ENCODE peak calls at places on chromosomes 11 and 22, in seven cellular contexts. B is sigmoid colon, Q is nephron progenitor cell, L is lower leg skin, N is right lobe of liver, J is heart left ventricle, H is HFF-Myc. S is an unnamed sample.

GRCh38 chr11:8757047-8757446 is 74.5 kb downstream of the RPL27A start:
- DNase-seq in Q (no peak), J (no peak), N (no peak), H (no peak), B (peak; percentile 22), L (no peak), S (no peak)

GRCh38 chr22:20881869-20882815 is 23.3 kb downstream of the SNAP29 start:
- DNase-seq in H (no peak), B (no peak), L (no peak), Q (no peak), N (no peak), J (no peak), S (no peak)

GRCh38 chr11:31325162-31325561 is 44.4 kb downstream of the DCDC1 start:
- DNase-seq in N (no peak), L (no peak), H (peak; percentile 6), J (no peak), Q (no peak), B (no peak), S (peak; percentile 1)

GRCh38 chr11:61116426-61117214 is 14.3 kb downstream of the CD5 start:
- DNase-seq in L (no peak), N (no peak), J (no peak), Q (no peak), B (no peak), H (no peak), S (no peak)

GRCh38 chr22:24208012-24208749 is 26.9 kb downstream of the SUSD2 start:
- DNase-seq in H (peak; percentile 48), N (no peak), L (peak; percentile 84), B (peak; percentile 86), Q (no peak), J (peak; percentile 68), S (peak; percentile 96)

GRCh38 chr11:1307163-1307870 is 2.1 kb downstream of the TOLLIP start:
- DNase-seq in N (peak; percentile 48), Q (no peak), H (no peak), B (no peak), L (no peak), J (no peak), S (no peak)

GRCh38 chr11:93166867-93167266 is 30.9 kb downstream of the SLC36A4 start:
- DNase-seq in B (no peak), N (no peak), H (no peak), J (no peak), Q (no peak), L (no peak), S (no peak)

GRCh38 chr11:82960000-82960778 is 58.7 kb downstream of the DDIAS start:
- DNase-seq in N (no peak), H (no peak), Q (no peak), B (no peak), L (no peak), J (no peak), S (no peak)

GRCh38 chr22:42229455-42230149 is 40.9 kb downstream of the TCF20 start:
- DNase-seq in J (no peak), Q (no peak), B (peak; percentile 67), L (no peak), N (no peak), H (peak; percentile 14), S (peak; percentile 66)

GRCh38 chr11:80783561-80783960 is 1342.7 kb upstream of the TENM4 start:
- DNase-seq in H (no peak), B (no peak), L (no peak), N (no peak), Q (no peak), J (no peak), S (no peak)

GRCh38 chr11:3735827-3736226 is 61.5 kb downstream of the NUP98 start:
- DNase-seq in H (peak; percentile 2), B (no peak), J (no peak), L (no peak), N (no peak), Q (no peak), S (no peak)

GRCh38 chr11:100863080-100863581 is 176.0 kb downstream of the ARHGAP42 start:
- DNase-seq in B (no peak), Q (no peak), H (peak; percentile 86), J (peak; percentile 59), N (no peak), L (no peak), S (peak; percentile 79)

GRCh38 chr11:13463779-13464290 is 813 bp upstream of the BTBD10 start:
- DNase-seq in N (no peak), Q (no peak), J (no peak), H (no peak), L (no peak), B (no peak), S (no peak)

GRCh38 chr11:13462928-13463778 is at the start of gene BTBD10:
- DNase-seq in N (peak; percentile 95), H (peak; percentile 68), J (peak; percentile 95), Q (peak; percentile 89), L (peak; percentile 97), B (peak; percentile 96), S (peak; percentile 99)

GRCh38 chr11:13462311-13462927 is 603 bp downstream of the BTBD10 start:
- DNase-seq in H (no peak), B (peak; percentile 78), Q (peak; percentile 76), L (peak; percentile 94), N (peak; percentile 68), J (peak; percentile 62), S (peak; percentile 25)

GRCh38 chr11:13468750-13469149 is 5.7 kb upstream of the BTBD10 start:
- DNase-seq in B (no peak), J (no peak), L (no peak), H (no peak), N (no peak), Q (no peak), S (no peak)

DNA sequence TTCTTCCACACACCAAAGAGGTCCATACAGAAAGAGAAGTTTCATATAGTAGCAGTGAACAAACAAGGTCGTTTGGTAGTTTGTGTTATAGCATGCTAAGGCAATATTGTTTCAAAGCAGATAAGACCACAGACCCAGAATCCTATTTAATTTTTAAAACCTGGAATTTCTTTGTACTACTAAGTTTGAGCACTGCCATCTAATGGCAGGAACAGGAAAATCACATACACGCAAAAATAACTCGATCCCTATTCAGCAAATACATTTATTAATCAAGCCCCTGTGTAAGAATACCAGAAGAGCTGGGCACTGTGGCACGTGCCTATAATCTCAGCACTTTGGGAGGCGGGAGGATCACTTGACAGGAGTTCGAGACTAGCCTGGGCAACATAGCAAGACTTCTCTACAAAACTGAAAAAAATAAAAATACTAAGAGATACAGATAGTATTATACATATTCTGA is 2.9 kb upstream of the BTBD10 start:
- DNase-seq in J (no peak), Q (no peak), N (no peak), H (peak; percentile 17), L (no peak), B (no peak), S (peak; percentile 62)
- TF ChIP-seq CTCF in J (peak; percentile 60), Q (peak; percentile 52), N (peak; percentile 61), H (peak; percentile 43), L (no peak), B (peak; percentile 30), S (peak; percentile 59)

DNA sequence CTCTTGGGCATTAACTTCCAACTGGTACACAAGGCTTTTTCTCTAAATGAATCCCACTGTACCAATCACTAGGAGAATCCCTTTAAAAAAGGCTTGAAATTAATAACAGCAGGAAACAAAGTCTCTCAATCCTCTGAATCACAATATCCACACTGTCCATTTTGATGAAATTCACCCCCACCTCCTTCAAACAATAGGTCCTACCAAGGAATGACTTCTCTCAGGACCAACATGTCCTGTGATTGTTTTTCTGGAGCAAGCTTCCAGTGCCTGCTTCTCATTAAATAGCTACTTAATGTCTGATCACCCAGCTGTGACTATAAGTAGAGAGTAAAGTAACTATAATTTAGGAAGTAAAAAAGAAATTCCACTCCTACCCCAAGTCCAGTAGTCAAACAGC is 13.1 kb downstream of the NUMA1 start:
- DNase-seq in N (no peak), H (no peak), L (no peak), Q (no peak), B (no peak), J (no peak), S (no peak)
- TF ChIP-seq CTCF in N (no peak), H (no peak), L (no peak), Q (no peak), B (no peak), J (no peak), S (no peak)

DNA sequence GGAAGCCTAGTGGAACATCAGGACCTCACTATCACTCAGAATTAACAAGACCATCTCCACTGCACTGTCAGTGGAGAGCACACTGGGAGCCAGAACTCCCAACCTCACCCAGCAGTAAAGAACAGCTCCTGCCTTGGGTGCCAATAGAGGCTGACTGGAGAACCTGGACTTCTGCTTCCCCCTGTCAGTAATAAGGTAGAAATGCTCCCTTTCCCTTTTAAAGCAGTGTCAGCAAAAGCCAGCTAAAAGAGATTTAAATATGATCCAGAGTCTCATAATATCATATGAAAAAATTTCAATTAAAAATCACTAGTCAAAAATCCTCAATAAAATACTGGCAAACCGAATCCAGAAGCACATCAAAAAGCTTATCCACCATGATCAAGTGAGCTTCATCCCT is 82.8 kb downstream of the SPATA19 start:
- DNase-seq in B (no peak), H (no peak), Q (no peak), L (no peak), J (no peak), N (no peak), S (no peak)
- TF ChIP-seq CTCF in B (no peak), H (no peak), Q (no peak), L (no peak), J (no peak), N (no peak), S (no peak)

DNA sequence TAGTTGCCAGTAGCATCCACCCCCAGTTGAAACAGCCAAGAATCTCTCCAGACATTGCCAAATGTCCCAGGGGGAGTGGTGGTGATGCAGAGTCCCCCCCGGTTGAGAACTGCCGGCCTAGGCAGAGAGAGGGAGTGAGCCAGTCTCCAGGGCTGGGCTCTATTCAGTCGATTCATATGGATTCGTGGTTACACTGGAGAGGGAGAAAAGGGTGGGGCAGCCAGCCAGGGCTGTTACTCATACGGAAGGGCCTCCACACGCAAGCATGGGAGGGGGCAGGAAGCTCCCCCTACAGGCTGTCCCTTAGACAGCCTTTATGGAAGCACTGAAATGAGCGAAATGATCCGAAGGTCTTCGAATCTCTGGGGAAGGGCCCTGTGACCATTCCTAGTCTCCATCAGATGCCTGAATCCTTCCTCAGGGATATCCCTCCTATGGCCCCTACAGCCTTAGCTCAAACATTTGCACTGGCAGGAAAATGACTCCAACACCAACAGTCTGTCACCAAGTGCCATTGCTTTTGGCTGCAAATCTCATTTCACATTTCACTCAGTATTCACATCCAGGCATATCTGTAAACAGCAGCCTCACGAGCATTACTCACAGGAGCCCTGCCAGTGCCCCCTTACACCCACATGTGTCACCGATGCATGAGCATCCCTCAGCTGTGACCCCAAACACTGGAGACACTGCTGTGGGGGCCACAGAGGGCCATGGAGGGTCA is 18.4 kb upstream of the TLCD5 start:
- DNase-seq in Q (no peak), H (peak; percentile 66), J (no peak), B (no peak), N (no peak), L (peak; percentile 84), S (peak; percentile 94)
- TF ChIP-seq CTCF in Q (peak; percentile 18), H (peak; percentile 81), J (peak; percentile 30), B (no peak), N (no peak), L (no peak), S (peak; percentile 65)

DNA sequence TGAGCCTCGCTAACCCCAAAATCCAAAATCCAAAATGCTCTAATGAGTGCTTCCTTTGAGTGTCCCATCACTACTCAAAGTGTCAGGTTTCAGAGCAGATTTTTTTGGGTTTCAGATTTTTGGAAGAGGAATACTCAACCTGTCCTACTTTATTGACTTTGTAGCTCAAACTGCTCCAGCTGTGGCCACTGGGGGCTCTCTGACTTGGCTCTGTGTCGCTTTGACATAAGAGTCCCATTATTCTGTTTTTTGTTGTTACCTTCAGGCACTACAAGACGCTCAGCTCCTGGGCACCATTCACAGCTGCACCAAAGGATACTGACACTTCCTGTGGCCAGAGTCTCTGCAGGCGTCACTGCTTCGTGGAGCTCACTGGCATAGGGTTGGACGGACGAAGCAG is 41.1 kb downstream of the PHF21B start:
- DNase-seq in H (no peak), N (no peak), B (no peak), L (no peak), J (no peak), Q (no peak), S (peak; percentile 1)
- TF ChIP-seq CTCF in H (no peak), N (no peak), B (no peak), L (no peak), J (no peak), Q (no peak), S (no peak)

S was measured in foreskin fibroblast.